ENCODE peak calls at places on chromosomes 13 and 19, in nine cellular contexts. I is esophagus squamous epithelium; S is dorsolateral prefrontal cortex; B is uterus; U is lung; J is CD8-positive, alpha-beta memory T cell; R is psoas muscle; D is spleen; F is right lobe of liver. Z is an unnamed sample.

GRCh38 chr19:45508931-45509691 is 1.8 kb downstream of the VASP start:
- DNase-seq in I (no peak), S (no peak), B (peak), U (peak), J (no peak), R (peak), D (peak), F (peak), Z (peak)

GRCh38 chr13:94243551-94243950 is 235.9 kb downstream of the DCT start:
- DNase-seq in I (no peak), S (no peak), B (no peak), U (no peak), J (no peak), R (no peak), D (no peak), F (no peak), Z (no peak)

GRCh38 chr13:110925023-110925608 is 10.2 kb upstream of the ANKRD10 start:
- DNase-seq in I (no peak), S (no peak), B (peak), U (no peak), J (no peak), R (no peak), D (no peak), F (no peak), Z (no peak)

GRCh38 chr19:47778954-47779351 is 450 bp downstream of the SELENOW start:
- DNase-seq in I (no peak), S (peak), B (peak), U (peak), J (no peak), R (peak), D (no peak), F (peak), Z (no peak)

GRCh38 chr13:42041017-42041683 is 7.3 kb upstream of the DGKH start:
- DNase-seq in I (no peak), S (peak), B (peak), U (peak), J (peak), R (peak), D (peak), F (peak), Z (peak)

GRCh38 chr19:50820086-50820485 is 3.5 kb downstream of the KLK1 start:
- DNase-seq in I (no peak), S (no peak), B (no peak), U (no peak), J (no peak), R (no peak), D (no peak), F (no peak), Z (no peak)

GRCh38 chr19:45526143-45526542 is 18.9 kb downstream of the VASP start:
- DNase-seq in I (no peak), S (peak), B (peak), U (peak), J (no peak), R (peak), D (no peak), F (peak), Z (peak)

GRCh38 chr13:84430015-84430414 is 547.7 kb upstream of the SLITRK1 start:
- DNase-seq in I (no peak), S (no peak), B (no peak), U (no peak), J (no peak), R (no peak), D (no peak), F (no peak), Z (no peak)

GRCh38 chr13:40273173-40274000 is 393.1 kb downstream of the FOXO1 start:
- DNase-seq in I (no peak), S (no peak), B (no peak), U (no peak), J (no peak), R (no peak), D (no peak), F (no peak), Z (no peak)

GRCh38 chr13:25691654-25692053 is 319.9 kb downstream of the ATP8A2 start:
- DNase-seq in I (no peak), S (no peak), B (no peak), U (no peak), J (no peak), R (no peak), D (no peak), F (no peak), Z (no peak)
- H3K4me3 ChIP-seq in I (no peak), S (no peak), B (no peak), U (no peak), J (no peak), R (peak), D (no peak), F (no peak), Z (no peak)

GRCh38 chr13:33271759-33272158 is 13.8 kb downstream of the STARD13 start:
- DNase-seq in I (no peak), S (no peak), B (no peak), U (no peak), J (no peak), R (no peak), D (no peak), F (no peak), Z (no peak)
- H3K27ac ChIP-seq in I (peak), S (peak), B (peak), U (peak), J (no peak), R (no peak), D (no peak), F (peak), Z (peak)

GRCh38 chr13:114066956-114067355 is 65.5 kb downstream of the RASA3 start:
- DNase-seq in I (no peak), S (no peak), B (no peak), U (no peak), J (no peak), R (no peak), D (peak), F (peak), Z (no peak)

GRCh38 chr13:114068723-114069322 is 63.6 kb downstream of the RASA3 start:
- DNase-seq in I (no peak), S (peak), B (peak), U (no peak), J (no peak), R (peak), D (peak), F (peak), Z (no peak)

GRCh38 chr13:114067886-114068722 is 64.3 kb downstream of the RASA3 start:
- DNase-seq in I (no peak), S (peak), B (peak), U (no peak), J (peak), R (peak), D (no peak), F (peak), Z (no peak)

GRCh38 chr13:114065926-114066774 is 66.3 kb downstream of the RASA3 start:
- DNase-seq in I (no peak), S (no peak), B (no peak), U (no peak), J (no peak), R (no peak), D (peak), F (peak), Z (peak)

GRCh38 chr13:114067381-114067885 is 65.0 kb downstream of the RASA3 start:
- DNase-seq in I (no peak), S (no peak), B (no peak), U (no peak), J (peak), R (no peak), D (no peak), F (peak), Z (no peak)
- H3K4me3 ChIP-seq in I (no peak), S (no peak), B (no peak), U (no peak), J (peak), R (no peak), D (peak), F (no peak), Z (no peak)

GRCh38 chr19:54160948-54161347 is 1.4 kb upstream of the LENG1 start:
- DNase-seq in I (no peak), S (no peak), B (no peak), U (no peak), J (no peak), R (no peak), D (no peak), F (no peak), Z (no peak)

GRCh38 chr19:54162241-54162805 is 2.8 kb upstream of the LENG1 start:
- DNase-seq in I (peak), S (no peak), B (peak), U (peak), J (peak), R (peak), D (peak), F (peak), Z (peak)

GRCh38 chr19:54165222-54165621 is 5.7 kb upstream of the LENG1 start:
- DNase-seq in I (no peak), S (no peak), B (no peak), U (no peak), J (no peak), R (no peak), D (no peak), F (no peak), Z (no peak)

GRCh38 chr19:54164369-54165068 is 5.0 kb upstream of the LENG1 start:
- DNase-seq in I (no peak), S (no peak), B (peak), U (peak), J (peak), R (peak), D (no peak), F (peak), Z (peak)

DNA sequence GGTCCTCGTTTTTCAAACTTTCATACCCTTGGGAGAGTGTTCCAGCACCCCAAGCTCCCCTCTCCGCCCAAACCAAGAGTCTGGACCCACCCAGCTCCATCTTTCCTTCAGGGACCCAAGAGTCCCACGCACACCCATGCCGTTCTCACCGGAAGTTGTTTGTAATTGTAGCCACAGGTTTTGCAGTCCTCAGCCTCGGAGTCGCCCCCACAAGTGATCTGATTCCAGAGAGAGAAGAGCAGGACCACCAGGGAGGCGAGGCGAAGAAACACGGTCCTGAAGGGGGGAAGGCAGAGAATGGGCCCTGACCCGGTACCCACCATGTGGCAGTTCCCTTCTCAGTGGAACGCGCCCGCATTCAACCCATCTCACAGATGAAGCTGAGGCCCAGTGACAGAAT is 3.4 kb upstream of the LENG1 start:
- DNase-seq in I (no peak), S (no peak), B (no peak), U (no peak), J (no peak), R (no peak), D (no peak), F (peak), Z (no peak)
- H3K27ac ChIP-seq in I (peak), S (no peak), B (no peak), U (no peak), J (peak), R (no peak), D (peak), F (peak), Z (no peak)

GRCh38 chr13:86907116-86907515 is 764.1 kb upstream of the SLITRK5 start:
- DNase-seq in I (no peak), S (no peak), B (no peak), U (no peak), J (no peak), R (no peak), D (no peak), F (no peak), Z (no peak)
- H3K4me3 ChIP-seq in I (no peak), S (no peak), B (no peak), U (no peak), J (no peak), R (no peak), D (no peak), F (no peak), Z (no peak)

Z was measured in heart right ventricle.